ENCODE peak calls at places on chromosome 12, in eight cellular contexts. A is AG04450, I is neural crest cell, W is transverse colon, Y is right lobe of liver, M is astrocyte of the spinal cord, O is AG10803, B is omental fat pad. K is an unnamed sample.

GRCh38 chr12:76144253-76144564 is 59.7 kb upstream of the NAP1L1 start:
- DNase-seq in A (no peak), I (no peak), W (peak; percentile 11), Y (no peak), M (no peak), O (peak; percentile 10), B (peak; percentile 29), K (no peak)

GRCh38 chr12:109767456-109767855 is 53.8 kb downstream of the FAM222A start:
- DNase-seq in A (no peak), I (no peak), W (no peak), Y (peak; percentile 17), M (no peak), O (no peak), B (no peak), K (no peak)

GRCh38 chr12:101792046-101792931 is 38.5 kb downstream of the GNPTAB start:
- DNase-seq in A (no peak), I (no peak), W (no peak), Y (no peak), M (no peak), O (no peak), B (no peak), K (no peak)

GRCh38 chr12:121786441-121786825 is 7.1 kb downstream of the RHOF start:
- DNase-seq in A (peak; percentile 68), I (no peak), W (peak; percentile 88), Y (peak; percentile 92), M (peak; percentile 67), O (peak; percentile 91), B (no peak), K (no peak)

GRCh38 chr12:32072102-32072501 is 34.5 kb upstream of the BICD1 start:
- DNase-seq in A (no peak), I (no peak), W (no peak), Y (no peak), M (no peak), O (no peak), B (no peak), K (no peak)

GRCh38 chr12:119589087-119589486 is 4.5 kb upstream of the TMEM233 start:
- DNase-seq in A (no peak), I (no peak), W (no peak), Y (no peak), M (peak; percentile 26), O (no peak), B (no peak), K (no peak)

GRCh38 chr12:52581481-52581880 is 7.8 kb upstream of the KRT74 start:
- DNase-seq in A (no peak), I (no peak), W (no peak), Y (peak; percentile 23), M (no peak), O (peak; percentile 34), B (no peak), K (no peak)

GRCh38 chr12:98465505-98465904 is 49.9 kb upstream of the TMPO start:
- DNase-seq in A (no peak), I (no peak), W (no peak), Y (no peak), M (no peak), O (no peak), B (no peak), K (no peak)

GRCh38 chr12:52010152-52010622 is 3.4 kb downstream of the TAMALIN start:
- DNase-seq in A (peak; percentile 81), I (peak; percentile 77), W (peak; percentile 52), Y (no peak), M (peak; percentile 88), O (peak; percentile 80), B (no peak), K (no peak)

GRCh38 chr12:108560321-108560721 is 652 bp downstream of the SART3 start:
- DNase-seq in A (no peak), I (no peak), W (no peak), Y (no peak), M (peak; percentile 37), O (peak; percentile 82), B (no peak), K (no peak)

GRCh38 chr12:131263626-131264025 is 309.9 kb downstream of the ADGRD1 start:
- DNase-seq in A (no peak), I (no peak), W (no peak), Y (no peak), M (no peak), O (no peak), B (no peak), K (no peak)

GRCh38 chr12:52496590-52497071 is 3.6 kb upstream of the KRT6A start:
- DNase-seq in A (no peak), I (no peak), W (no peak), Y (no peak), M (peak; percentile 67), O (peak; percentile 87), B (no peak), K (no peak)

GRCh38 chr12:66035289-66035961 is 95.1 kb downstream of the LLPH start:
- DNase-seq in A (no peak), I (peak; percentile 22), W (no peak), Y (no peak), M (peak; percentile 74), O (peak; percentile 60), B (no peak), K (no peak)

GRCh38 chr12:128864516-128865186 is 11.4 kb downstream of the GLT1D1 start:
- DNase-seq in A (no peak), I (no peak), W (no peak), Y (peak; percentile 77), M (no peak), O (no peak), B (no peak), K (peak; percentile 44)

GRCh38 chr12:3730111-3730510 is 22.8 kb downstream of the CRACR2A start:
- DNase-seq in A (no peak), I (no peak), W (no peak), Y (no peak), M (no peak), O (no peak), B (no peak), K (no peak)

GRCh38 chr12:55816876-55817351 is 610 bp downstream of the SARNP start:
- DNase-seq in A (no peak), I (no peak), W (no peak), Y (no peak), M (no peak), O (no peak), B (no peak), K (no peak)

GRCh38 chr12:23221066-23221465 is 596.1 kb downstream of the ETNK1 start:
- DNase-seq in A (no peak), I (no peak), W (no peak), Y (no peak), M (no peak), O (no peak), B (no peak), K (no peak)

GRCh38 chr12:32516230-32516629 is 116.9 kb downstream of the FGD4 start:
- DNase-seq in A (no peak), I (no peak), W (no peak), Y (no peak), M (no peak), O (no peak), B (no peak), K (no peak)

GRCh38 chr12:60290532-60290931 is 694.7 kb downstream of the SLC16A7 start:
- DNase-seq in A (no peak), I (no peak), W (no peak), Y (no peak), M (no peak), O (no peak), B (no peak), K (no peak)

GRCh38 chr12:1058423-1058822 is 67.4 kb downstream of the ERC1 start:
- DNase-seq in A (no peak), I (no peak), W (no peak), Y (no peak), M (no peak), O (no peak), B (no peak), K (no peak)
- TF ChIP-seq CTCF in A (no peak), I (no peak), W (no peak), Y (no peak), M (no peak), O (no peak), B (no peak), K (no peak)

DNA sequence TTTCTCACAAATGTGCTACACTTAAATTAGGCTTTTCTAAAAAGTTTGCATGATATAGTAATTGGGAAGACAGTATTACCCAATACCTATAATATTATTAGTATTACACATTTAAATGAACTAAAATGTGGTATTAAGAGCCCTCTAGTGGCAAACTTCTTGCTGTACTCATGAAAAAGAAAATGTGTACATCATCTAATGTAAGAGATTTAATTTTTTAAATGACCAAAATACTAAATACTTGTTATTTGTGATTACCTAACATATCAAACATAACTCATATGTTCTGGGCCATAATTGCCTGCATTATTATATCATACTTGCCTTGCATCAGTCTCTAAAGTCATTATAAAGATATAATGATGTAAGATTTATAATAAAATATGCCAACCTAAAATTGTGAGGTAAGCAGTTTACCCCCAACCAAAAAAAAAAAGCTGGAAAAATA is 64.2 kb downstream of the DNAI7 start:
- DNase-seq in A (peak; percentile 16), I (no peak), W (no peak), Y (no peak), M (peak; percentile 65), O (peak; percentile 57), B (no peak), K (peak; percentile 50)
- TF ChIP-seq CTCF in A (peak; percentile 61), I (peak; percentile 99), W (peak; percentile 63), Y (peak; percentile 76), M (peak; percentile 57), O (peak; percentile 71), B (no peak), K (peak; percentile 35)

GRCh38 chr12:122880155-122880605 is 15.7 kb downstream of the VPS37B start:
- DNase-seq in A (no peak), I (no peak), W (no peak), Y (no peak), M (no peak), O (no peak), B (no peak), K (no peak)

GRCh38 chr12:122884091-122884826 is 11.7 kb downstream of the VPS37B start:
- DNase-seq in A (no peak), I (no peak), W (no peak), Y (no peak), M (no peak), O (no peak), B (no peak), K (no peak)

GRCh38 chr12:122878780-122879612 is 16.9 kb downstream of the VPS37B start:
- DNase-seq in A (no peak), I (no peak), W (no peak), Y (no peak), M (no peak), O (no peak), B (no peak), K (no peak)

GRCh38 chr12:122882908-122883563 is 12.9 kb downstream of the VPS37B start:
- DNase-seq in A (no peak), I (no peak), W (no peak), Y (no peak), M (no peak), O (no peak), B (no peak), K (no peak)

DNA sequence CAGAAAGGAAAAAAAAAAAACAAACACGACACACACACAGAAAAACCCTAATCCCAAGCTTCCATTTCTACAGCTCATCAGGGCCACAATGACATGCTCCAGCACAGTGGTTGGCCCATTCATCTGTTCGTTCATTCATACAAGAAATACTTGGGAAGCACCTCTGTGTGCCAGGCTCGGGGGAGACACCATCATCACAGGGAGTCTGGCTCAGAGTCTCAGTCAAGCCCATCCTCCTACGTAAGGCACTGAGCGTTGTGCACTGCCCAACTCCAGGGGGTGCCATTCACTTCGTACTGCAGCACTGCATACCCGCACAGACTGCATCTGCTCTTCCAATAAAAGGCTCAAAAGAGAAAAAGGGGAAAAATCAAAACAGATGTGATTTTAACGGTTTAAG is 15.3 kb downstream of the VPS37B start:
- DNase-seq in A (no peak), I (no peak), W (no peak), Y (no peak), M (peak; percentile 67), O (peak; percentile 54), B (no peak), K (no peak)
- TF ChIP-seq CTCF in A (peak; percentile 40), I (peak; percentile 54), W (no peak), Y (peak; percentile 28), M (peak; percentile 65), O (peak; percentile 54), B (no peak), K (peak; percentile 23)

GRCh38 chr12:124392271-124392990 is 97.5 kb downstream of the RFLNA start:
- DNase-seq in A (no peak), I (no peak), W (peak; percentile 40), Y (no peak), M (peak; percentile 77), O (no peak), B (no peak), K (peak; percentile 53)
- TF ChIP-seq CTCF in A (peak; percentile 22), I (peak; percentile 27), W (no peak), Y (no peak), M (peak; percentile 28), O (peak; percentile 37), B (no peak), K (no peak)